ENCODE peak calls at places on chromosomes 11 and 22, in ten cellular contexts. R is GM12878, X is PC-9, J is sigmoid colon, I is neural progenitor cell, A is endothelial cell of umbilical vein, D is A549, U is body of pancreas, M is brain microvascular endothelial cell, S is small intestine. Q is an unnamed sample.

GRCh38 chr11:13958596-13958995 is 3.9 kb upstream of the SPON1 start:
- DNase-seq in R (no peak), X (no peak), J (no peak), I (no peak), A (no peak), D (no peak), U (no peak), M (no peak), S (no peak), Q (no peak)

GRCh38 chr11:92697461-92698314 is 271.8 kb upstream of the MTNR1B start:
- DNase-seq in R (no peak), X (no peak), J (no peak), I (no peak), A (no peak), D (no peak), U (no peak), M (no peak), S (no peak), Q (no peak)

GRCh38 chr22:43388420-43388851 is 23.4 kb upstream of the MPPED1 start:
- DNase-seq in R (no peak), X (peak), J (peak), I (peak), A (peak), D (peak), U (peak), M (peak), S (peak), Q (peak)

GRCh38 chr11:16799890-16800289 is 61.4 kb downstream of the C11orf58 start:
- DNase-seq in R (no peak), X (no peak), J (no peak), I (no peak), A (no peak), D (no peak), U (no peak), M (no peak), S (no peak), Q (no peak)

GRCh38 chr11:118211006-118211405 is 13.8 kb downstream of the JAML start:
- DNase-seq in R (no peak), X (no peak), J (no peak), I (peak), A (no peak), D (no peak), U (no peak), M (peak), S (no peak), Q (no peak)

GRCh38 chr11:65850217-65851082 is 7.5 kb downstream of the CFL1 start:
- DNase-seq in R (no peak), X (peak), J (peak), I (no peak), A (no peak), D (no peak), U (no peak), M (no peak), S (peak), Q (no peak)

GRCh38 chr22:48338793-48339705 is 1488.6 kb downstream of the BRD1 start:
- DNase-seq in R (no peak), X (no peak), J (peak), I (no peak), A (no peak), D (no peak), U (no peak), M (no peak), S (no peak), Q (no peak)

GRCh38 chr22:44193537-44193896 is 12.8 kb downstream of the PARVG start:
- DNase-seq in R (no peak), X (peak), J (no peak), I (no peak), A (no peak), D (no peak), U (no peak), M (no peak), S (no peak), Q (no peak)

GRCh38 chr11:120985718-120986569 is 38.0 kb upstream of the TBCEL start:
- DNase-seq in R (no peak), X (no peak), J (peak), I (peak), A (peak), D (peak), U (peak), M (peak), S (peak), Q (peak)

GRCh38 chr11:87463486-87464102 is 425.9 kb downstream of the TMEM135 start:
- DNase-seq in R (no peak), X (no peak), J (no peak), I (peak), A (no peak), D (peak), U (no peak), M (peak), S (peak), Q (no peak)

GRCh38 chr22:38107692-38108515 is 2.6 kb downstream of the BAIAP2L2 start:
- DNase-seq in R (no peak), X (no peak), J (no peak), I (no peak), A (no peak), D (peak), U (peak), M (no peak), S (peak), Q (peak)

GRCh38 chr22:29702931-29703594 is 16.7 kb upstream of the CABP7 start:
- DNase-seq in R (no peak), X (no peak), J (no peak), I (peak), A (no peak), D (no peak), U (no peak), M (no peak), S (no peak), Q (no peak)

GRCh38 chr11:74444173-74444832 is 23.0 kb downstream of the KCNE3 start:
- DNase-seq in R (no peak), X (no peak), J (no peak), I (no peak), A (no peak), D (no peak), U (peak), M (no peak), S (no peak), Q (peak)

GRCh38 chr22:28813772-28814518 is 13.6 kb upstream of the XBP1 start:
- DNase-seq in R (no peak), X (peak), J (peak), I (no peak), A (no peak), D (no peak), U (peak), M (no peak), S (peak), Q (peak)

GRCh38 chr11:215581-216037 is 8.1 kb downstream of the RIC8A start:
- DNase-seq in R (no peak), X (no peak), J (peak), I (no peak), A (no peak), D (no peak), U (no peak), M (no peak), S (no peak), Q (peak)

GRCh38 chr11:45272701-45273100 is 13.4 kb downstream of the SYT13 start:
- DNase-seq in R (no peak), X (no peak), J (no peak), I (no peak), A (peak), D (no peak), U (no peak), M (no peak), S (peak), Q (no peak)

GRCh38 chr11:72766152-72766902 is 14.1 kb upstream of the ARAP1 start:
- DNase-seq in R (no peak), X (no peak), J (no peak), I (no peak), A (no peak), D (no peak), U (no peak), M (no peak), S (no peak), Q (no peak)

GRCh38 chr11:6251990-6252473 is 7.6 kb upstream of the CCKBR start:
- DNase-seq in R (no peak), X (no peak), J (no peak), I (no peak), A (peak), D (no peak), U (peak), M (no peak), S (peak), Q (peak)

GRCh38 chr11:17294033-17294432 is 17.5 kb downstream of the NUCB2 start:
- DNase-seq in R (no peak), X (no peak), J (no peak), I (no peak), A (no peak), D (no peak), U (no peak), M (no peak), S (no peak), Q (no peak)

GRCh38 chr22:30809086-30809485 is 114.4 kb downstream of the OSBP2 start:
- DNase-seq in R (no peak), X (no peak), J (no peak), I (no peak), A (no peak), D (no peak), U (no peak), M (no peak), S (no peak), Q (no peak)

GRCh38 chr11:116502641-116503061 is 270.1 kb downstream of the BUD13 start:
- DNase-seq in R (no peak), X (no peak), J (no peak), I (no peak), A (no peak), D (no peak), U (no peak), M (no peak), S (no peak), Q (no peak)

GRCh38 chr22:18970180-18970947 is 34.3 kb upstream of the PRODH start:
- DNase-seq in R (no peak), X (no peak), J (no peak), I (peak), A (no peak), D (peak), U (peak), M (no peak), S (peak), Q (no peak)

GRCh38 chr11:128502736-128503135 is 84.6 kb downstream of the ETS1 start:
- DNase-seq in R (no peak), X (peak), J (no peak), I (no peak), A (peak), D (no peak), U (no peak), M (peak), S (no peak), Q (no peak)

GRCh38 chr11:128506384-128506783 is 81.0 kb downstream of the ETS1 start:
- DNase-seq in R (no peak), X (no peak), J (no peak), I (no peak), A (no peak), D (no peak), U (no peak), M (no peak), S (no peak), Q (no peak)

GRCh38 chr11:128505449-128506058 is 81.8 kb downstream of the ETS1 start:
- DNase-seq in R (no peak), X (no peak), J (no peak), I (no peak), A (no peak), D (no peak), U (no peak), M (no peak), S (no peak), Q (no peak)

GRCh38 chr11:128503231-128503991 is 83.9 kb downstream of the ETS1 start:
- DNase-seq in R (no peak), X (no peak), J (no peak), I (no peak), A (peak), D (no peak), U (no peak), M (peak), S (no peak), Q (no peak)

GRCh38 chr11:128504489-128504888 is 82.9 kb downstream of the ETS1 start:
- DNase-seq in R (no peak), X (no peak), J (no peak), I (no peak), A (no peak), D (no peak), U (no peak), M (no peak), S (no peak), Q (no peak)
- H3K27ac ChIP-seq in R (no peak), X (no peak), J (peak), I (no peak), A (no peak), D (peak), U (no peak), M (peak), S (peak), Q (no peak)

DNA sequence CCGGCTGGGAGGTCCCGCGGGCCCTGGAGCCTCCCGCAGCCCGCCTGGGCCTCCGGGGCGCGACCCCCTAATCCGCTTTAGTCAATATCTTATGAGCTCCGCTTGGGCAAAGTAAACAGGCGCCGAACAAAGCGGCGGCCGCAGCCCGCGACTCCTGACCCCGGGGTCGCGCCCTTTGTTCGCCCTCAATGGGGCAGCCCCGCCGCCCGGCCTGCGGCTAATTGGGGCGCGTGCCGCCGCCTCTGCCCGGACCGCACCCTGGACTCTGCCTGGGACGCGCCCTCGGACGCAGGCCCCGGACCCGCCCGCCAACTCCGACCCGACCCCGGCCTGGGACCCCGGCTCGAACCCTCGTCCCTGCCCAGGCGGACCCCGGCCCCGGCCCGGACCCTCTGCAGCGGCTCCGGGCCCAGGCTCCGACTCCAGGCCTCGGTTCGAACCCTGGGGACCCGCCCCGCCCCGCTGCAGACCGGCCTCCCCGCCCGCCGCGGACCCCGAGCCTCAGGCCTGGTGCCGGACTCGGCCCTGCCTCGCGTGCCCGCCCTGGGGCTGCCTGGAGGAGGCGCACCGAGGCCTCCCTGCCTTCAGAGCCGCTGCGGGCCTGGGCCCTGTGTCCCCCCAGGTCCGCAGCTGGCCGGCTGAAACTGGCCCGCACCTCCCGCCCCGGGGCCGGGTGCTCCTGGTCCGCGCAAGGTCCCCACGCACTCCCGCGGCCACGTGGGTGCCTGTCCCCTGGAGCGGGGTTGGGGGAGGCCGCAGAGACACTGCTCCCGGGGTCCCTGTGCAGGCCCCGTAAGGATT is 84.7 kb upstream of the WNT7B start:
- DNase-seq in R (no peak), X (no peak), J (peak), I (peak), A (no peak), D (no peak), U (peak), M (no peak), S (peak), Q (peak)
- H3K27ac ChIP-seq in R (no peak), X (no peak), J (peak), I (no peak), A (peak), D (no peak), U (peak), M (no peak), S (peak), Q (peak)

DNA sequence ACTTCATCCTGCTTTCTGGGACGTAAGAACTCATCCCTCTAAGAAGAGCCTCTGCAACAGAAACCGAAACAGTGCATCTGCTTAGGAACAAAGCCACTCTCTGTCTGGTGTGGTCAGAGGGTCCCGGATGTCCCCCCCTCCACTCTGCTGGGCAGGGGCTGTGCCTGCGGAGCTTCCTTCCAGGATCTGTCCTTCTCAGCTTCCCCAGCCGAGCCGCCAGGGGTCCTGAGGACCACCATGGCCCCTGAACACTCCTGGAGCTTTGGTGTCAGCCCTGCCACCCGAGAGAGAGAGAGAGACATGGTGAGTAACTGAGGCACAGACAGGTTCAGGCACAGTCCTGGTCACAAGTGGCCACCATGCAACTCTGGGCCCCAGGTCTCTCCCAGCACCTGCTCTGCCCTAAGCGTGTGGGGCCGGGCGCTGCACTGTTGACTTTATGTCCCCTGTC is 24.4 kb upstream of the MGAT3 start:
- DNase-seq in R (no peak), X (no peak), J (no peak), I (no peak), A (no peak), D (no peak), U (no peak), M (no peak), S (no peak), Q (no peak)
- H3K27ac ChIP-seq in R (no peak), X (no peak), J (peak), I (no peak), A (peak), D (no peak), U (no peak), M (no peak), S (peak), Q (peak)

DNA sequence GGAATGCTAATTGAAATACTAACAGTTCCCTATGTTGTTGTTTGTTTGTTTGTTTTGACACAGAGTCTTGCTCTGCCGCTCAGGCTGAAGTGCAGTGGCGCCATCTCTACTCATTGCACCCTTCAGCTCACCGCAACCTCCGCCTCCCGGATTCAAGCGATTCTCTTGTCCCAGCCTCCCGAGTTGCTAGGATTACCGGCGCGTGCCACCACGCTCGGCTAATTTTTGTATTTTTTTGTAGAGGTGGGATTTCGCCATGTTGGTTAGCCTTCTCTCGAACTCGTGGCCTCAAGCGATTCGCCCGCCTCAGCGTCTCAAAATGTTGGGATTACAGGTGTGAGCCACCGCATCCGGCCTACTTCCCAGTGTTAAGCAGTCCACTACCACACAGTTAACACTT is 42.0 kb downstream of the OR4D9 start:
- DNase-seq in R (no peak), X (no peak), J (no peak), I (no peak), A (no peak), D (no peak), U (no peak), M (no peak), S (no peak), Q (no peak)
- H3K27ac ChIP-seq in R (no peak), X (no peak), J (no peak), I (no peak), A (no peak), D (no peak), U (no peak), M (no peak), S (no peak), Q (no peak)

GRCh38 chr11:124315052-124315451 is 1.3 kb upstream of the OR8D1 start:
- DNase-seq in R (no peak), X (no peak), J (no peak), I (no peak), A (peak), D (no peak), U (no peak), M (no peak), S (no peak), Q (no peak)
- H3K27ac ChIP-seq in R (no peak), X (no peak), J (no peak), I (no peak), A (no peak), D (no peak), U (no peak), M (no peak), S (no peak), Q (no peak)

Q was measured in stomach.